ENCODE peak calls at places on chromosomes 6 and 20, in eight cellular contexts. N, C, R, T, X, E, I and B are unnamed samples.

GRCh38 chr6:14747881-14748520 is 497.9 kb upstream of the JARID2 start:
- DNase-seq in N (peak; percentile 21), C (no peak), R (no peak), T (no peak), X (no peak), E (no peak), I (no peak), B (no peak)

GRCh38 chr6:142900467-142900961 is 44.5 kb downstream of the HIVEP2 start:
- DNase-seq in N (no peak), C (no peak), R (no peak), T (no peak), X (no peak), E (peak; percentile 45), I (no peak), B (no peak)

GRCh38 chr6:144350176-144350575 is 65.0 kb downstream of the UTRN start:
- DNase-seq in N (no peak), C (no peak), R (no peak), T (no peak), X (no peak), E (no peak), I (no peak), B (no peak)

GRCh38 chr20:38146628-38147027 is 18.4 kb downstream of the TGM2 start:
- DNase-seq in N (no peak), C (no peak), R (no peak), T (no peak), X (no peak), E (no peak), I (no peak), B (no peak)

GRCh38 chr6:117840541-117840983 is 66.5 kb upstream of the SLC35F1 start:
- DNase-seq in N (peak; percentile 53), C (peak; percentile 60), R (no peak), T (no peak), X (no peak), E (peak; percentile 2), I (no peak), B (peak; percentile 11)

GRCh38 chr20:58503668-58504067 is 11.5 kb downstream of the APCDD1L start:
- DNase-seq in N (no peak), C (no peak), R (no peak), T (no peak), X (no peak), E (no peak), I (no peak), B (no peak)

GRCh38 chr6:134480593-134480992 is 162.7 kb upstream of the SGK1 start:
- DNase-seq in N (no peak), C (no peak), R (peak; percentile 89), T (no peak), X (no peak), E (no peak), I (no peak), B (no peak)

GRCh38 chr6:113856571-113857564 is at the start of gene MARCKS:
- DNase-seq in N (peak; percentile 90), C (peak; percentile 96), R (peak; percentile 87), T (peak; percentile 83), X (peak; percentile 92), E (peak; percentile 87), I (peak; percentile 7), B (peak; percentile 95)

GRCh38 chr20:23193985-23194384 is 107.9 kb upstream of the CD93 start:
- DNase-seq in N (no peak), C (no peak), R (no peak), T (no peak), X (no peak), E (no peak), I (no peak), B (no peak)

GRCh38 chr20:36591854-36592641 is 13.5 kb upstream of the RAB5IF start:
- DNase-seq in N (peak; percentile 49), C (peak; percentile 57), R (peak; percentile 31), T (no peak), X (peak; percentile 53), E (peak; percentile 43), I (peak; percentile 36), B (peak; percentile 85)

GRCh38 chr20:32155017-32155965 is 45.8 kb downstream of the TM9SF4 start:
- DNase-seq in N (peak; percentile 96), C (peak; percentile 80), R (peak; percentile 74), T (peak; percentile 63), X (no peak), E (peak; percentile 85), I (no peak), B (peak; percentile 63)

GRCh38 chr6:139920027-139920851 is 545.8 kb upstream of the CITED2 start:
- DNase-seq in N (no peak), C (no peak), R (no peak), T (no peak), X (no peak), E (peak; percentile 59), I (no peak), B (no peak)

GRCh38 chr6:170243791-170244291 is 47.0 kb downstream of the DLL1 start:
- DNase-seq in N (no peak), C (peak; percentile 26), R (peak; percentile 23), T (no peak), X (peak; percentile 66), E (peak; percentile 65), I (no peak), B (no peak)

GRCh38 chr20:49612127-49612738 is 44.3 kb upstream of the PTGIS start:
- DNase-seq in N (no peak), C (no peak), R (peak; percentile 60), T (peak; percentile 63), X (peak; percentile 28), E (peak; percentile 96), I (no peak), B (no peak)

GRCh38 chr6:83867527-83868161 is 8.2 kb downstream of the CYB5R4 start:
- DNase-seq in N (peak; percentile 96), C (peak; percentile 98), R (no peak), T (no peak), X (no peak), E (no peak), I (no peak), B (peak; percentile 16)

GRCh38 chr6:6775074-6775473 is 186.6 kb downstream of the LY86 start:
- DNase-seq in N (no peak), C (no peak), R (no peak), T (no peak), X (no peak), E (no peak), I (no peak), B (no peak)

GRCh38 chr6:138162947-138163569 is 1.3 kb downstream of the ARFGEF3 start:
- DNase-seq in N (no peak), C (no peak), R (no peak), T (no peak), X (no peak), E (peak; percentile 62), I (no peak), B (no peak)

GRCh38 chr6:141244366-141244765 is 888.4 kb upstream of the GJE1 start:
- DNase-seq in N (no peak), C (no peak), R (no peak), T (no peak), X (no peak), E (no peak), I (no peak), B (no peak)

GRCh38 chr6:83365931-83366330 is 64.9 kb downstream of the ME1 start:
- DNase-seq in N (peak; percentile 42), C (peak; percentile 83), R (no peak), T (no peak), X (no peak), E (peak; percentile 69), I (no peak), B (no peak)

GRCh38 chr20:9024596-9024995 is 44.3 kb upstream of the PLCB4 start:
- DNase-seq in N (no peak), C (no peak), R (no peak), T (no peak), X (no peak), E (no peak), I (no peak), B (no peak)

GRCh38 chr20:63706852-63707557 is 771 bp downstream of the ARFRP1 start:
- DNase-seq in N (peak; percentile 47), C (peak; percentile 59), R (peak; percentile 33), T (no peak), X (no peak), E (no peak), I (peak; percentile 45), B (peak; percentile 61)

GRCh38 chr6:170295519-170296422 is 4.9 kb upstream of the DLL1 start:
- DNase-seq in N (no peak), C (no peak), R (peak; percentile 52), T (no peak), X (no peak), E (no peak), I (no peak), B (peak; percentile 95)

GRCh38 chr6:42428326-42429041 is 23.2 kb downstream of the TRERF1 start:
- DNase-seq in N (peak; percentile 39), C (no peak), R (no peak), T (no peak), X (peak; percentile 17), E (no peak), I (peak; percentile 5), B (no peak)

GRCh38 chr20:59376109-59376841 is 75.9 kb downstream of the EDN3 start:
- DNase-seq in N (no peak), C (no peak), R (no peak), T (no peak), X (no peak), E (no peak), I (no peak), B (no peak)

GRCh38 chr6:132135409-132135808 is 184.2 kb upstream of the CCN2 start:
- DNase-seq in N (no peak), C (no peak), R (no peak), T (no peak), X (no peak), E (no peak), I (no peak), B (no peak)

GRCh38 chr20:62570403-62570802 is 71.9 kb upstream of the SLCO4A1 start:
- DNase-seq in N (no peak), C (no peak), R (no peak), T (no peak), X (no peak), E (no peak), I (no peak), B (no peak)

GRCh38 chr6:150241751-150242150 is 98.9 kb downstream of the PPP1R14C start:
- DNase-seq in N (no peak), C (no peak), R (no peak), T (no peak), X (no peak), E (no peak), I (no peak), B (no peak)

GRCh38 chr6:3382399-3383279 is 74.2 kb downstream of the SLC22A23 start:
- DNase-seq in N (peak; percentile 16), C (no peak), R (no peak), T (no peak), X (no peak), E (no peak), I (no peak), B (no peak)

GRCh38 chr6:140436023-140436811 is 1061.8 kb upstream of the CITED2 start:
- DNase-seq in N (peak; percentile 78), C (peak; percentile 98), R (no peak), T (no peak), X (no peak), E (no peak), I (no peak), B (peak; percentile 94)

GRCh38 chr20:51560042-51560441 is 17.5 kb upstream of the NFATC2 start:
- DNase-seq in N (no peak), C (no peak), R (no peak), T (no peak), X (no peak), E (no peak), I (no peak), B (no peak)

GRCh38 chr6:187252-187840 is 104.9 kb upstream of the DUSP22 start:
- DNase-seq in N (no peak), C (no peak), R (no peak), T (no peak), X (no peak), E (no peak), I (no peak), B (no peak)

GRCh38 chr6:1610497-1611321 is 994 bp downstream of the FOXC1 start:
- DNase-seq in N (peak; percentile 55), C (no peak), R (no peak), T (peak; percentile 6), X (no peak), E (no peak), I (no peak), B (peak; percentile 55)

GRCh38 chr20:24751551-24751950 is 197.5 kb upstream of the CST7 start:
- DNase-seq in N (no peak), C (no peak), R (no peak), T (no peak), X (no peak), E (no peak), I (no peak), B (no peak)

GRCh38 chr6:111471533-111471932 is 11.5 kb downstream of the REV3L start:
- DNase-seq in N (no peak), C (no peak), R (no peak), T (no peak), X (no peak), E (no peak), I (no peak), B (no peak)